ENCODE peak calls at places on chromosomes 16 and 17, in seven cellular contexts. E is uterus, X is adrenal gland, Y is pancreas, R is mesendoderm, F is heart right ventricle, D is GM23338. I is an unnamed sample. For H3K36me3 and H3K4me1, the result is how much of the 10 kb centered on the place peaks cover.

GRCh38 chr16:46768809-46769208 is 20.7 kb upstream of the MYLK3 start:
- DNase-seq in R (peak), Y (no peak), X (no peak), E (no peak), D (no peak), F (no peak), I (no peak)

GRCh38 chr16:54987081-54987480 is 56.4 kb downstream of the IRX5 start:
- DNase-seq in D (no peak), X (no peak), R (no peak), E (no peak), F (no peak), Y (no peak), I (no peak)

GRCh38 chr16:57475711-57476339 is 10.5 kb downstream of the DOK4 start:
- DNase-seq in E (no peak), X (peak), F (no peak), D (peak), Y (no peak), R (peak), I (peak)

GRCh38 chr16:3998793-3999478 is 117.3 kb downstream of the ADCY9 start:
- DNase-seq in E (peak), F (no peak), X (no peak), R (peak), D (no peak), Y (no peak), I (no peak)

GRCh38 chr16:30121741-30122620 is 1.0 kb downstream of the MAPK3 start:
- DNase-seq in R (no peak), E (peak), X (peak), Y (peak), F (peak), D (no peak), I (no peak)

GRCh38 chr17:65230040-65230439 is 92.9 kb downstream of the RGS9 start:
- DNase-seq in R (peak), Y (no peak), F (no peak), E (no peak), X (no peak), D (no peak), I (no peak)

GRCh38 chr16:67264277-67264676 is 15.1 kb upstream of the PLEKHG4 start:
- DNase-seq in D (peak), X (no peak), E (no peak), R (no peak), Y (no peak), F (no peak), I (no peak)

GRCh38 chr16:84115919-84116719 is 623 bp downstream of the MBTPS1 start:
- DNase-seq in D (no peak), X (peak), R (peak), F (peak), Y (no peak), E (no peak), I (no peak)

GRCh38 chr17:16214190-16215001 is 938 bp downstream of the NCOR1 start:
- DNase-seq in E (no peak), Y (no peak), F (no peak), R (no peak), X (no peak), D (no peak), I (no peak)

GRCh38 chr16:86099326-86099725 is 200.4 kb downstream of the IRF8 start:
- DNase-seq in D (no peak), F (no peak), Y (no peak), X (no peak), E (no peak), R (peak), I (no peak)

GRCh38 chr16:56273615-56274014 is 82.3 kb downstream of the GNAO1 start:
- DNase-seq in F (no peak), Y (no peak), D (no peak), R (no peak), E (no peak), X (no peak), I (no peak)

GRCh38 chr16:65318590-65319267 is 196.9 kb upstream of the CDH11 start:
- DNase-seq in X (no peak), D (peak), E (no peak), F (no peak), R (peak), Y (no peak), I (no peak)

GRCh38 chr17:61167050-61167449 is 232.6 kb upstream of the TBX2 start:
- DNase-seq in X (no peak), D (no peak), Y (no peak), E (no peak), F (no peak), R (no peak), I (no peak)

GRCh38 chr17:30360396-30360795 is 18.3 kb upstream of the CPD start:
- DNase-seq in Y (no peak), R (no peak), E (no peak), D (no peak), X (no peak), F (no peak), I (no peak)

GRCh38 chr17:82859431-82860403 is 19.9 kb upstream of the ZNF750 start:
- DNase-seq in E (no peak), F (no peak), Y (no peak), D (no peak), R (peak), X (peak), I (no peak)

GRCh38 chr16:27698266-27698665 is 148.3 kb downstream of the KATNIP start:
- DNase-seq in E (no peak), X (no peak), F (no peak), D (peak), R (peak), Y (no peak), I (peak)

GRCh38 chr17:61387511-61388305 is 11.9 kb upstream of the TBX2 start:
- DNase-seq in Y (no peak), F (no peak), R (no peak), X (no peak), E (no peak), D (no peak), I (no peak)

GRCh38 chr17:48611213-48611612 is 396 bp upstream of the HOXB7 start:
- DNase-seq in X (peak), D (no peak), F (no peak), E (no peak), Y (no peak), R (no peak), I (no peak)
- H3K4me3 ChIP-seq in X (peak), D (peak), F (peak), E (peak), Y (peak), R (no peak), I (peak)

GRCh38 chr17:2271985-2272702 is 31.4 kb downstream of the SMG6 start:
- DNase-seq in Y (no peak), F (no peak), R (no peak), D (no peak), X (no peak), E (no peak), I (no peak)
- H3K36me3 ChIP-seq in Y (under half), F (half or more), R (under half), D (under half), X (under half), E (under half), I (under half)

GRCh38 chr17:22704674-22705073 is 1012.4 kb downstream of the KCNJ18 start:
- DNase-seq in F (no peak), E (no peak), R (no peak), Y (no peak), D (no peak), X (no peak), I (no peak)

GRCh38 chr17:22703204-22703603 is 1010.9 kb downstream of the KCNJ18 start:
- DNase-seq in F (no peak), E (no peak), R (no peak), X (no peak), D (no peak), Y (no peak), I (no peak)

GRCh38 chr17:22707626-22708025 is 1015.3 kb downstream of the KCNJ18 start:
- DNase-seq in R (no peak), E (no peak), D (no peak), X (no peak), F (no peak), Y (no peak), I (no peak)

DNA sequence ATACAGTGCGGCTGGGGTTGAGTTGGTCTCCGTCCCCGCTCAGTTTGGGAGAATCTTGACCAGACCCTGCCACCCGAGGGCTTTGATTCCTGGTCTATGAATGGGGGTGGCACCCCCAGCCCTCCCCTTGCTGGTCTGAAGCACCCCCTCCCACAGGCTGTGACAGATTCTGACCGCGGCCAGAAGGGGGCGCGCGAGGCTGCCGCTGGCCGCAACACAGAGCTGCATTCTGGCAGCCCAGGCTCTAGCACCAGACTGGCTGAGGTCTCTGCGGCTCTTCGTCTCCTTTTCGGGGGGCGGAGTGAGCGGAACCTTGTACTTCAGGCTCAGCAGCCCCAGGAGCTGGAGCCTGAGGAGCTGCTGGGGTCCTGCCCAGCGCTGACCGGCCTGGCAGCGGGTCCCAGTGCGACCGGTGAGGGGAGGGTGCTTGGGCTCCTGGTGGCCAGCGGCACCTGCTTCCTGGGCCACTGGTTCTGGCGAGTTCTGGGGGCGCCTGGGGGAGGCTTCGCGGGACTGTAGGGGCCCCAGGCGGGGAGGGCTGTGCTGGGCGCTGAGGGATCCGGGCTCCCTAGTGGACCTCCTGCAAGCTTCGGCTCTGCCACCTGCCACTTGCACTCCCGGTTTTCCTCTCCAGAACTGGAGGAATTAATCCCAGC is 1011.6 kb downstream of the KCNJ18 start:
- DNase-seq in D (no peak), E (no peak), F (no peak), R (no peak), X (no peak), Y (no peak), I (no peak)
- H3K4me1 ChIP-seq in D (under half), E (under half), F (under half), R (under half), X (under half), Y (under half), I (under half)

DNA sequence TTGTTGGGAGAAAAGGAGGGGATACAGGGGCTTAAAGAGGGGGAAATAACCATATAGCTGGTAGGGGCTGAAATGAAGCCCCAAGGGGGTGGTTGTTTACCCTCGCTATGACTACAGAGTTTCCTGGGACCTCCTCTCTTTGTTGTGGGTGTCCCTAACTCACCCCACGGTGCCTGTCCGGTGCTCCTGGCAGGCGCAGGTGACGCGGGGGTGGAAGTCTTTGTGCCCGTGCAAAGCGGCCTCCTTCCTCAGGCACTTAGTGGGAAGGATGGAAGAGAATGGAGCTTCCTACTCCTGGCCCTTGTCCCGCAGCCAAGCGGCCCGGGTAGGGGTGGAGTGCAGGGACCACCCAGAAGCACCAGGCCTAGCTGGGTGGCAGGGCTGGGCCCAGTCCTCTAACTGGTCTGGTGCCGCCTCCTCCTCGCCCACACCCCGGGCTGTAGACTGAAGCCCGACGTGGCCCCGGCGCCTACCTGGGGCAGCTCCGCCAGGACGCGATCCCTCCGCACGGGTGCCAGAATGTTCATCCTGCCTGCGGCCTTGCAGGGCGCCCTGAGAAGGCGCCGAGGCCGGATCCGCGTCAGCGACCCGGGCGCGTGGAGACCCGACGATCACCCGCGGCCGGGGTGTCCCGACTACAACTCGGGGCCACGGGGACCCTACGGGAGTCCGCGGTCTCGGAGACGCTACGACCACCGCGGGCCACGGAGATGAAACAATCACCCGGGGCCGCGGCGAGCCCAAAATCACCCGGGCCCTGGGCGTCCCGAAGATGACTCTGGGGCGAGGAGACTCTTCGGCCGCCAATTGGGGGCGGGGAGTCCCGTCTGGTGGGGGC is 709 bp downstream of the RAB34 start:
- DNase-seq in X (peak), R (peak), Y (no peak), E (peak), D (peak), F (no peak), I (no peak)
- H3K4me3 ChIP-seq in X (peak), R (peak), Y (peak), E (peak), D (peak), F (peak), I (no peak)

DNA sequence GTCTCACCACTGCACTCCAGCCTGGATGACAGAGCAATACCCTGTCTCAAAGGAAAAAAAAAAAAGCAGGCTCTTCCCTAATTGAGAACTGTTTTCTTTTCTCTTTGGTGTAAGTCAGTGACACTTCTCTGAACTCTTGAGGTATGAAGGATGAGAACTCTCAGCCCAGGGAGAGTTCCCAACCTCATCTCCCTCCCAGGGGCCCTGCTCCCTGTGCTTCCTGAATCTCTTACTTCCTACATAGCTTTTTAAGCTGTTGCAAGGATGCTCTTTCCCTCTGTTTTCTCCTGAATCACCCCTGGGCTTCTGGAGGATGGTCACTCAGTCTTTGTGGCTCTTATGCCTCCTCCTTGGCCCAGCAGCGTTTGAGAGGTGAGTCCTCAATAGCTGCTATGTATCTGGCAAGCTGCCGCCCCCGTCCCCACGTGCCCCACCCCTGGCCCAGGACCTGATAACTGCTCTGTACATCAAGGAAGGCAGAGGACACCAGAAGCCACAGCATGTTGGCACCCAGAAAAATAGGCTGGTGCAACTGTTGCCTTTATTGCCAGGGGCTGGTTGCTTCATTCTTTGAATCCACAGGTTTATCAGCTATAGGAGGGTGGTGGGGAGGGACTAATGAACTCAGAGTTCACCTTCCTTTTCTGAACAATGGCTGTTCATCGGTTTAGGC is 24.0 kb downstream of the IGF2BP1 start:
- DNase-seq in X (no peak), Y (no peak), D (peak), F (no peak), R (peak), E (no peak), I (peak)
- H3K36me3 ChIP-seq in X (under half), Y (under half), D (under half), F (under half), R (under half), E (under half), I (under half)

I was measured in Caco-2.